ENCODE peak calls at places on chromosomes 11 and 22, in five cellular contexts. I is tibial artery, W is AG04449, N is brain microvascular endothelial cell, V is heart left ventricle. J is an unnamed sample.

GRCh38 chr22:25375683-25376082 is 156.2 kb downstream of the CRYBB2 start:
- DNase-seq in I (no peak), W (no peak), N (no peak), V (no peak), J (no peak)

GRCh38 chr22:50010676-50011446 is 1.7 kb downstream of the IL17REL start:
- DNase-seq in I (no peak), W (no peak), N (no peak), V (no peak), J (no peak)

GRCh38 chr11:12253843-12254281 is 123.5 kb upstream of the PARVA start:
- DNase-seq in I (no peak), W (no peak), N (no peak), V (no peak), J (no peak)

GRCh38 chr22:45207981-45208664 is 32.6 kb downstream of the KIAA0930 start:
- DNase-seq in I (peak), W (peak), N (peak), V (no peak), J (no peak)

GRCh38 chr11:67700548-67701262 is 26.3 kb upstream of the ALDH3B2 start:
- DNase-seq in I (no peak), W (no peak), N (no peak), V (no peak), J (no peak)

GRCh38 chr11:72720047-72720446 is 32.2 kb downstream of the ARAP1 start:
- DNase-seq in I (no peak), W (no peak), N (no peak), V (peak), J (no peak)

GRCh38 chr22:44638966-44639739 is 62.9 kb upstream of the PRR5 start:
- DNase-seq in I (peak), W (no peak), N (no peak), V (no peak), J (no peak)

GRCh38 chr22:35995772-35996171 is 32.9 kb downstream of the RBFOX2 start:
- DNase-seq in I (peak), W (peak), N (peak), V (peak), J (peak)

GRCh38 chr22:30742291-30743256 is 47.9 kb downstream of the OSBP2 start:
- DNase-seq in I (no peak), W (no peak), N (no peak), V (no peak), J (no peak)

GRCh38 chr22:42811510-42811909 is 45.6 kb downstream of the ARFGAP3 start:
- DNase-seq in I (no peak), W (no peak), N (no peak), V (no peak), J (no peak)

GRCh38 chr22:41917906-41918791 is 3.3 kb upstream of the SHISA8 start:
- DNase-seq in I (no peak), W (no peak), N (peak), V (peak), J (no peak)

GRCh38 chr22:22935546-22936157 is 48.0 kb downstream of the IGLL5 start:
- DNase-seq in I (no peak), W (no peak), N (no peak), V (no peak), J (no peak)

GRCh38 chr22:39545310-39546063 is 12.9 kb upstream of the RPS19BP1 start:
- DNase-seq in I (no peak), W (no peak), N (no peak), V (no peak), J (no peak)

GRCh38 chr11:129453293-129453721 is 77.7 kb downstream of the BARX2 start:
- DNase-seq in I (no peak), W (no peak), N (no peak), V (no peak), J (no peak)

GRCh38 chr22:38214248-38215056 is 12.7 kb downstream of the MAFF start:
- DNase-seq in I (peak), W (no peak), N (no peak), V (peak), J (no peak)

GRCh38 chr22:44441401-44442185 is 56.4 kb downstream of the RTL6 start:
- DNase-seq in I (peak), W (no peak), N (no peak), V (no peak), J (no peak)

GRCh38 chr11:110295487-110296225 is 758 bp downstream of the RDX start:
- DNase-seq in I (peak), W (no peak), N (peak), V (peak), J (no peak)

DNA sequence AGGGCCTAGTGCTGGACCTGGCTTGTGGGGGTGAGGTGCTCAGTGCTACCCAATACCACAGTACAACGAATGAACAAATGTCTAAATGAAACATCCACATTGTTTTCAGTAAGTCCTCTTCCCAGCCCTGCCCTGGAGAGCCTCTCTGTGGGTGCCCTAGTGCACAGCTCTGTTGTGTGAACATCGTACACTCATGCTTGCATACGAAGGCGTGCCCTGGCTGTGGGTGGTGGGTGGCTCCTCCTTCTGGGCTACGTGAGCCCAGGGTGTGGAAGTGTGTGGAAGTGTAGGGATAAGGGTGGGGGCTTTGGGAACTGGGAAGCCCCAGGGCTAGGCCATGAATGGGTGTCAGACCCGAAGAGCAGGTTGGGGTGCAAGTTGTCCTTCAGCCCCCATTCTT is 592 bp upstream of the NLRX1 start:
- DNase-seq in I (no peak), W (no peak), N (no peak), V (no peak), J (no peak)
- TF ChIP-seq CTCF in I (no peak), W (no peak), N (no peak), V (no peak), J (no peak)

DNA sequence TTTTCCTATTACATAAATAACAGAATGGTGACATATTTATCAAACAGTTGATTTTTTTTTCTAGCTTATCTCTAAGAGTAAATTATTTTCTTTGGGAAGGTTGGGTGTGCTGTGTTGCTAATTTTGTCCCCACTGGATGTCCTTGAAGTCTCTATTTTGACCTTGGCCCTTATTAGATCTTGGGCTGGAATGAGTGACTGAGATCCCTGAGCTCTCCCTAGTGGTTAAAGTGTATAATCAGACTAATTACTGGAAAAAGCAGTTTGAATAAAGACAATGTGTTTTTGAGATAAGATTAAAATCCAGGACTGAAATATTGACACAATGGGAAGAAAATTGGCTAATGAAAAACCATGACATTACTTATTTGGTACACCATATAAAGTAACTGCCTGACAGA is 56.1 kb downstream of the AASDHPPT start:
- DNase-seq in I (no peak), W (no peak), N (no peak), V (no peak), J (no peak)
- TF ChIP-seq CTCF in I (no peak), W (no peak), N (peak), V (no peak), J (no peak)

DNA sequence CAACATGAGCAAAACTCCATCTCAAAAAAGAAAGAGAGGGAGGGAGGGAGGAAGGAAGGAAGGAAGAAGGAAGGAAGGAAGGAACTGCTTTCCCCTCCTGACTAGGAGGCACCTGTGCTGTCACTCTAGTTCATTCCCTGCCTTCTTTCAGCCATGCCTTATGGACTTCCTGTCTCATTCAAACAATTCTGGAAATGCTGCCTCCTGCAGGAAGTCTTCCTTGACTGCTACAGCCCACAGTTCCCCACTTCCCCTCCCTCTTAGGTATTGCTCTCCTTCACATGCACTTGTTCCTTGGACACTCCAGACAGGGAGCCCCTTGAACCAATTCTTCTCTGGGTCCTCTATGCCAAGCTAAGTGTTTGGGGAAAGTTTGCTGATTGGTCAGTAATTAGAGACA is 31.6 kb upstream of the WNT11 start:
- DNase-seq in I (no peak), W (no peak), N (no peak), V (no peak), J (no peak)
- TF ChIP-seq CTCF in I (no peak), W (no peak), N (peak), V (no peak), J (peak)

GRCh38 chr11:58963551-58964075 is 24.3 kb downstream of the GLYATL1 start:
- DNase-seq in I (no peak), W (no peak), N (peak), V (no peak), J (peak)
- TF ChIP-seq CTCF in I (no peak), W (peak), N (peak), V (no peak), J (peak)

GRCh38 chr11:14916403-14916802 is 24.4 kb upstream of the CYP2R1 start:
- DNase-seq in I (no peak), W (no peak), N (no peak), V (no peak), J (no peak)
- TF ChIP-seq CTCF in I (no peak), W (no peak), N (no peak), V (no peak), J (no peak)

GRCh38 chr22:16783453-16783852 is 41.8 kb downstream of the XKR3 start:
- DNase-seq in I (no peak), W (no peak), N (no peak), V (no peak), J (no peak)
- TF ChIP-seq CTCF in I (no peak), W (no peak), N (no peak), V (no peak), J (no peak)

DNA sequence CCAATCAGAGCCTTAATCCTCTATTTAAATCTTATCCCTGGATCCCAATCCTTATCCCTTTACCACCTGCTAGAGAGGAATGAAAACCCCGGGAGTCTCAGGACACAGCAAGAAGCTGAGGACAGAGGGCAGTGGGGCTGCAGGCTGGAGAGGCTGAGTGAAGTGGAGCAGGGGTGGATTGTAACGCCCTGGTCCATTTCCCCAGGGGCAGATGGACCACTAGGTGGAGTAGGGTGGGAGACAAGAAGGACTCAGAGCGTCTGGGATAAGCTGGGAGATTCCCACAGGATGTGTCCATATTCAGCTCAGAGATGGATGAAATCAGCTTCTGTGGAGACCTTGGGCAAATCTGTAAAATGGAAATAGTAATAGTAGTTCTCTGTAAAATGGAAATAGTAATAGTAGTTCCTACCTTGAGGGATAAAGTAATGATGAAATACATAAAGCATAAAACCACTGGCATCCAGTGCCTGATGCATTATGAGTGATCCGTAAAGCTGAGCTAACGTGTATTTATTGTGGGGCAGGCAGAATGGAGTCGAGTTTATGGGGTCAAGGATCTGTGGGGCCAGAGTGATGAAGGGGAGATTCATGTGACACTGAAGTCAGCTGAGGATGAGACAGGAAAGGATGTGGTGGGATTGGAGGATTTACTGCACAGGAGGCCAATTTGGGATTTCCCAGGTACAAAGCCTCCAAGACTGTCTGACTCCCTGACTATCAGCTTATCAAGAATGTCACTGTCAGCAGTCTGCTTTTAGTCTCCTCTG is 1.9 kb upstream of the ROBO4 start:
- DNase-seq in I (peak), W (no peak), N (no peak), V (no peak), J (no peak)
- TF ChIP-seq CTCF in I (no peak), W (no peak), N (peak), V (no peak), J (peak)

DNA sequence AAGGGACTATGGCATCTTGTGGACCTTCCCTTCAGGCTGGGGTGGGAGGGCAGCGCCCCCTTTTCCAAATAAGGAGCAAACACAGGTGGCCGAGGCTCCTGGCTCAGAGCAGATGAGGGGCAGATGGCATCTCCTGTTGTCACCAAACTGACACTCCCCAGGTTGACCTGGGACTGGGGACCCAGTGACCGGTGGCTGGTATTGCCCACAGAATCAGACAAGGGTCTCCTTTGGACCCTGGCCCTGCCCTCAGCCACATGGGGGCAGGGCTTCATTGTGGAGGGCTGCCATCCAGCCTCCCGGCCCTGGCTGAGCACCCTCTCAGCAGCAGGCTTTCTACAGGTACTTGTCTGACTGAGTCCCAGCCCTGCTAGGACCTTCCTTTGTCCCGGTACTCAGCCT is 842 bp upstream of the SIGIRR start:
- DNase-seq in I (no peak), W (no peak), N (no peak), V (no peak), J (no peak)
- TF ChIP-seq CTCF in I (no peak), W (no peak), N (no peak), V (no peak), J (no peak)

DNA sequence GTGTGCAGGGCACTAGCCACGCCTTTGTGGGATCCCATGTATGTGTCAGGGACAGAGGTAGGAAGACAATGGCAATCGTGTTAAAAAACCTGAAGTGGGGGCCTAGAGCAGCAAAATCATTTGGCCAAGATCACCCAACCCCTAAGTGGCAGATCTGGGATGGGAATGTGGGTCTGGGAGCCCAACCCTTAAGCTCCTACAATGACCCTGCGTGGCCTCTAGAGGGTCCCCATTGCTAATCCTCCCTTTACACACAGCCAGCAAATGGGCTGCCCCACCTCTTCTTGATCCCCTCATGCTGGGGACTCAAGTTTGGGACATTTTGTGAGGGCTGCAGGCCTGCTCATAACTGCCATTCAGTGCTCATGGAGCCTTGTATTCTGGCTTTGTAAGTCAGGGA is 73.2 kb upstream of the SUSD2 start:
- DNase-seq in I (no peak), W (no peak), N (no peak), V (no peak), J (no peak)
- TF ChIP-seq CTCF in I (no peak), W (no peak), N (no peak), V (no peak), J (no peak)

GRCh38 chr11:118435233-118435892 is 929 bp upstream of the KMT2A start:
- DNase-seq in I (peak), W (no peak), N (no peak), V (peak), J (no peak)

GRCh38 chr11:118434553-118435232 is 1.6 kb upstream of the KMT2A start:
- DNase-seq in I (peak), W (no peak), N (no peak), V (peak), J (no peak)

GRCh38 chr11:118436639-118437045 is 350 bp downstream of the KMT2A start:
- DNase-seq in I (peak), W (no peak), N (no peak), V (no peak), J (no peak)

GRCh38 chr11:118437046-118437735 is 899 bp downstream of the KMT2A start:
- DNase-seq in I (peak), W (no peak), N (no peak), V (peak), J (no peak)

DNA sequence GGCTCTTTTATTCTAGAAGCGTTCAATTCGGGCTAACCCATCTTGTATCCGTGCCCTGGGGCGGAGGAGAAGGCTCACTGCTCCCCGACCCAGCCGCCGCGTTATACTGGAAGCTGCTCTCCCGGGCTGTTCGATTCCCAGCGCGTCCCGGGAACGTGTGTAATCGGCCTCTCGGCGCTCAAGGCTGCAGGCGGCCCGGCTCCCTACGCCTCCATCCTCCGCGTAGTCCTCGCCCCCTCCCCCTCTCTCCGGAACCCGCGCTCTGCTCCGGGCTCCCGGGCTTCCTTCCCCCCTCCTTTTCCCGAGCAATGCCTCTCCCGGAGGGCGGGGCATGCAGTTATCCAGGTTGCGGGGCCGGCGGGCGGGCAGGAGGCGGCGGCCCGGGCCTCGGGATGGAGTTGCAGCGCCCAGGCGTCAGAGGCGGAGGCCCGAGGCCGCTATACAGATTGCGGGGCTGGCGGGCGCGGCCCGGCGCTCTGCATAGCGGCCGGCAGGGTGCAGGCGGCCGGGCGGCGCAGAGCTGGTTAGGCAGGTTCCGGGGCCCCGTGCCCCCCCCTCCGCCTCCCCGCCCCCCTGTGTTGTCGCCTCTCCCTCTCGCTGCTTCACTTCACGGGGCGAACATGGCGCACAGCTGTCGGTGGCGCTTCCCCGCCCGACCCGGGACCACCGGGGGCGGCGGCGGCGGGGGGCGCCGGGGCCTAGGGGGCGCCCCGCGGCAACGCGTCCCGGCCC is at the start of gene KMT2A:
- DNase-seq in I (peak), W (peak), N (peak), V (peak), J (peak)
- TF ChIP-seq CTCF in I (peak), W (no peak), N (no peak), V (no peak), J (no peak)

J was measured in kidney epithelial cell.